ENCODE peak calls at places on chromosomes 2 and 18, in four cellular contexts. S is tibial artery, Z is left ventricle myocardium superior, I is NCI-H1092 treated with DMSO at 0.1 percent for 48 hours. M is an unnamed sample.

GRCh38 chr2:141035846-141036420 is 1094.9 kb downstream of the LRP1B start:
- DNase-seq in S (no peak), Z (no peak), I (no peak), M (no peak)

GRCh38 chr18:23281626-23282436 is 146.5 kb downstream of the CABLES1 start:
- DNase-seq in S (no peak), Z (no peak), I (no peak), M (peak; percentile 37)

GRCh38 chr2:44479127-44479887 is 117.6 kb downstream of the CAMKMT start:
- DNase-seq in S (no peak), Z (no peak), I (peak; percentile 84), M (no peak)

GRCh38 chr2:112591413-112591812 is 7.0 kb downstream of the CHCHD5 start:
- DNase-seq in S (no peak), Z (no peak), I (no peak), M (no peak)

GRCh38 chr2:70474266-70474848 is 79.3 kb downstream of the TGFA start:
- DNase-seq in S (no peak), Z (no peak), I (no peak), M (no peak)

GRCh38 chr2:234495801-234496441 is 960 bp downstream of the ARL4C start:
- DNase-seq in S (no peak), Z (peak; percentile 50), I (no peak), M (peak; percentile 57)

GRCh38 chr2:191240871-191241270 is 4.3 kb upstream of the MYO1B start:
- DNase-seq in S (no peak), Z (no peak), I (no peak), M (no peak)

GRCh38 chr2:43445781-43446180 is 150.1 kb downstream of the THADA start:
- DNase-seq in S (no peak), Z (no peak), I (no peak), M (no peak)

GRCh38 chr2:233062946-233063268 is 2.8 kb downstream of the INPP5D start:
- DNase-seq in S (no peak), Z (no peak), I (no peak), M (no peak)

GRCh38 chr18:57961411-57961810 is 82.6 kb upstream of the NEDD4L start:
- DNase-seq in S (no peak), Z (no peak), I (no peak), M (no peak)

GRCh38 chr18:27061488-27062095 is 123.5 kb downstream of the CHST9 start:
- DNase-seq in S (no peak), Z (no peak), I (no peak), M (no peak)

GRCh38 chr2:7888876-7889275 is 793.0 kb upstream of the ID2 start:
- DNase-seq in S (no peak), Z (no peak), I (no peak), M (no peak)

GRCh38 chr2:85017436-85018048 is 46.6 kb downstream of the KCMF1 start:
- DNase-seq in S (no peak), Z (no peak), I (no peak), M (no peak)

GRCh38 chr2:224041554-224041953 is 2.5 kb upstream of the SERPINE2 start:
- DNase-seq in S (no peak), Z (no peak), I (no peak), M (no peak)

GRCh38 chr2:238811765-238812164 is 36.1 kb upstream of the TWIST2 start:
- DNase-seq in S (no peak), Z (no peak), I (no peak), M (no peak)

GRCh38 chr2:215758691-215759090 is 254.7 kb downstream of the MREG start:
- DNase-seq in S (no peak), Z (no peak), I (no peak), M (no peak)

GRCh38 chr2:207805566-207806226 is 36.0 kb upstream of the FZD5 start:
- DNase-seq in S (no peak), Z (no peak), I (no peak), M (no peak)

GRCh38 chr2:136128905-136129304 is 11.0 kb upstream of the CXCR4 start:
- DNase-seq in S (no peak), Z (no peak), I (no peak), M (no peak)

GRCh38 chr2:147628971-147629421 is 215.8 kb upstream of the ACVR2A start:
- DNase-seq in S (no peak), Z (no peak), I (no peak), M (no peak)

GRCh38 chr2:239369631-239370161 is 31.1 kb downstream of the HDAC4 start:
- DNase-seq in S (peak; percentile 53), Z (no peak), I (no peak), M (no peak)

GRCh38 chr2:99140860-99141109 is 722 bp upstream of the C2orf15 start:
- DNase-seq in S (no peak), Z (no peak), I (peak; percentile 82), M (no peak)

GRCh38 chr2:19833978-19834377 is 67.8 kb downstream of the TTC32 start:
- DNase-seq in S (no peak), Z (no peak), I (no peak), M (no peak)

GRCh38 chr18:12960846-12961397 is 13.1 kb downstream of the SEH1L start:
- DNase-seq in S (no peak), Z (no peak), I (peak; percentile 12), M (no peak)

GRCh38 chr2:96917008-96917575 is 47.2 kb upstream of the SEMA4C start:
- DNase-seq in S (no peak), Z (no peak), I (peak; percentile 58), M (no peak)

GRCh38 chr18:11308499-11308898 is 159.1 kb upstream of the PIEZO2 start:
- DNase-seq in S (no peak), Z (no peak), I (no peak), M (no peak)

M was measured in glutamatergic neuron.